ENCODE peak calls at places on chromosomes 12 and 14, in eight cellular contexts. One of them, this sample, is unnamed.

GRCh38 chr12:9751204-9752144 is 9.2 kb downstream of the CD69 start:
- DNase-seq in activated B cell treated with CpG ODN at 0.5 μM for 24 hours: no peak
- DNase-seq in lower leg skin: no peak
- DNase-seq in progenitor cell of endocrine pancreas: no peak
- DNase-seq in body of pancreas: no peak
- DNase-seq in coronary artery: no peak
- DNase-seq in GM06990: no peak
- DNase-seq in sigmoid colon: no peak
- DNase-seq in this sample: no peak

GRCh38 chr12:59934486-59934885 is 338.7 kb downstream of the SLC16A7 start:
- DNase-seq in activated B cell treated with CpG ODN at 0.5 μM for 24 hours: no peak
- DNase-seq in lower leg skin: no peak
- DNase-seq in progenitor cell of endocrine pancreas: no peak
- DNase-seq in body of pancreas: no peak
- DNase-seq in coronary artery: no peak
- DNase-seq in GM06990: no peak
- DNase-seq in sigmoid colon: no peak
- DNase-seq in this sample: no peak

GRCh38 chr12:5965950-5966383 is 20.9 kb upstream of the ANO2 start:
- DNase-seq in activated B cell treated with CpG ODN at 0.5 μM for 24 hours: no peak
- DNase-seq in lower leg skin: no peak
- DNase-seq in progenitor cell of endocrine pancreas: peak
- DNase-seq in body of pancreas: peak
- DNase-seq in coronary artery: no peak
- DNase-seq in GM06990: no peak
- DNase-seq in sigmoid colon: no peak
- DNase-seq in this sample: peak

GRCh38 chr12:116556964-116557706 is 2.0 kb upstream of the MAP1LC3B2 start:
- DNase-seq in activated B cell treated with CpG ODN at 0.5 μM for 24 hours: no peak
- DNase-seq in lower leg skin: no peak
- DNase-seq in progenitor cell of endocrine pancreas: no peak
- DNase-seq in body of pancreas: no peak
- DNase-seq in coronary artery: no peak
- DNase-seq in GM06990: no peak
- DNase-seq in sigmoid colon: no peak
- DNase-seq in this sample: no peak

GRCh38 chr12:127245009-127245408 is 1022.0 kb upstream of the TMEM132C start:
- DNase-seq in activated B cell treated with CpG ODN at 0.5 μM for 24 hours: no peak
- DNase-seq in lower leg skin: no peak
- DNase-seq in progenitor cell of endocrine pancreas: no peak
- DNase-seq in body of pancreas: no peak
- DNase-seq in coronary artery: no peak
- DNase-seq in GM06990: no peak
- DNase-seq in sigmoid colon: no peak
- DNase-seq in this sample: no peak

GRCh38 chr14:37594916-37595808 is at the start of the genes FOXA1 and TTC6:
- DNase-seq in activated B cell treated with CpG ODN at 0.5 μM for 24 hours: no peak
- DNase-seq in lower leg skin: no peak
- DNase-seq in progenitor cell of endocrine pancreas: peak
- DNase-seq in body of pancreas: peak
- DNase-seq in coronary artery: no peak
- DNase-seq in GM06990: no peak
- DNase-seq in sigmoid colon: no peak
- DNase-seq in this sample: no peak

GRCh38 chr12:18250313-18250916 is 10.9 kb upstream of the PIK3C2G start:
- DNase-seq in activated B cell treated with CpG ODN at 0.5 μM for 24 hours: no peak
- DNase-seq in lower leg skin: no peak
- DNase-seq in progenitor cell of endocrine pancreas: no peak
- DNase-seq in body of pancreas: peak
- DNase-seq in coronary artery: no peak
- DNase-seq in GM06990: no peak
- DNase-seq in sigmoid colon: no peak
- DNase-seq in this sample: peak

GRCh38 chr14:33335366-33335765 is 396.7 kb downstream of the NPAS3 start:
- DNase-seq in activated B cell treated with CpG ODN at 0.5 μM for 24 hours: no peak
- DNase-seq in lower leg skin: no peak
- DNase-seq in progenitor cell of endocrine pancreas: no peak
- DNase-seq in body of pancreas: no peak
- DNase-seq in coronary artery: no peak
- DNase-seq in GM06990: no peak
- DNase-seq in sigmoid colon: no peak
- DNase-seq in this sample: no peak

GRCh38 chr14:59463773-59464650 is 1.2 kb downstream of the GPR135 start:
- DNase-seq in activated B cell treated with CpG ODN at 0.5 μM for 24 hours: peak
- DNase-seq in lower leg skin: no peak
- DNase-seq in progenitor cell of endocrine pancreas: peak
- DNase-seq in body of pancreas: peak
- DNase-seq in coronary artery: no peak
- DNase-seq in GM06990: peak
- DNase-seq in sigmoid colon: peak
- DNase-seq in this sample: no peak

GRCh38 chr12:125882141-125882540 is 816.9 kb downstream of the AACS start:
- DNase-seq in activated B cell treated with CpG ODN at 0.5 μM for 24 hours: no peak
- DNase-seq in lower leg skin: no peak
- DNase-seq in progenitor cell of endocrine pancreas: no peak
- DNase-seq in body of pancreas: no peak
- DNase-seq in coronary artery: no peak
- DNase-seq in GM06990: no peak
- DNase-seq in sigmoid colon: no peak
- DNase-seq in this sample: no peak

GRCh38 chr14:24436355-24437019 is 6.1 kb downstream of the SDR39U1 start:
- DNase-seq in activated B cell treated with CpG ODN at 0.5 μM for 24 hours: no peak
- DNase-seq in lower leg skin: no peak
- DNase-seq in progenitor cell of endocrine pancreas: no peak
- DNase-seq in body of pancreas: peak
- DNase-seq in coronary artery: no peak
- DNase-seq in GM06990: no peak
- DNase-seq in sigmoid colon: peak
- DNase-seq in this sample: peak

GRCh38 chr12:123250471-123251383 is 17.5 kb downstream of the MTRFR start:
- DNase-seq in activated B cell treated with CpG ODN at 0.5 μM for 24 hours: no peak
- DNase-seq in lower leg skin: peak
- DNase-seq in progenitor cell of endocrine pancreas: no peak
- DNase-seq in body of pancreas: peak
- DNase-seq in coronary artery: no peak
- DNase-seq in GM06990: no peak
- DNase-seq in sigmoid colon: no peak
- DNase-seq in this sample: no peak

GRCh38 chr12:108597559-108598471 is at the start of gene TMEM119:
- DNase-seq in activated B cell treated with CpG ODN at 0.5 μM for 24 hours: no peak
- DNase-seq in lower leg skin: no peak
- DNase-seq in progenitor cell of endocrine pancreas: no peak
- DNase-seq in body of pancreas: peak
- DNase-seq in coronary artery: no peak
- DNase-seq in GM06990: no peak
- DNase-seq in sigmoid colon: peak
- DNase-seq in this sample: no peak

GRCh38 chr14:36967892-36968555 is 204.4 kb downstream of the SLC25A21 start:
- DNase-seq in activated B cell treated with CpG ODN at 0.5 μM for 24 hours: no peak
- DNase-seq in lower leg skin: no peak
- DNase-seq in progenitor cell of endocrine pancreas: no peak
- DNase-seq in body of pancreas: no peak
- DNase-seq in coronary artery: no peak
- DNase-seq in GM06990: no peak
- DNase-seq in sigmoid colon: no peak
- DNase-seq in this sample: no peak

GRCh38 chr12:121803861-121804416 is at the start of gene SETD1B:
- DNase-seq in activated B cell treated with CpG ODN at 0.5 μM for 24 hours: peak
- DNase-seq in lower leg skin: no peak
- DNase-seq in progenitor cell of endocrine pancreas: no peak
- DNase-seq in body of pancreas: peak
- DNase-seq in coronary artery: no peak
- DNase-seq in GM06990: peak
- DNase-seq in sigmoid colon: peak
- DNase-seq in this sample: no peak

GRCh38 chr14:104869669-104870367 is 4.8 kb downstream of the CEP170B start:
- DNase-seq in activated B cell treated with CpG ODN at 0.5 μM for 24 hours: no peak
- DNase-seq in lower leg skin: no peak
- DNase-seq in progenitor cell of endocrine pancreas: no peak
- DNase-seq in body of pancreas: no peak
- DNase-seq in coronary artery: no peak
- DNase-seq in GM06990: no peak
- DNase-seq in sigmoid colon: no peak
- DNase-seq in this sample: no peak

GRCh38 chr12:107775093-107775721 is 703 bp downstream of the ASCL4 start:
- DNase-seq in activated B cell treated with CpG ODN at 0.5 μM for 24 hours: no peak
- DNase-seq in lower leg skin: no peak
- DNase-seq in progenitor cell of endocrine pancreas: peak
- DNase-seq in body of pancreas: no peak
- DNase-seq in coronary artery: no peak
- DNase-seq in GM06990: no peak
- DNase-seq in sigmoid colon: no peak
- DNase-seq in this sample: peak

GRCh38 chr14:92759300-92759678 is 10.9 kb upstream of the LGMN start:
- DNase-seq in activated B cell treated with CpG ODN at 0.5 μM for 24 hours: no peak
- DNase-seq in lower leg skin: no peak
- DNase-seq in progenitor cell of endocrine pancreas: no peak
- DNase-seq in body of pancreas: no peak
- DNase-seq in coronary artery: no peak
- DNase-seq in GM06990: no peak
- DNase-seq in sigmoid colon: no peak
- DNase-seq in this sample: no peak

DNA sequence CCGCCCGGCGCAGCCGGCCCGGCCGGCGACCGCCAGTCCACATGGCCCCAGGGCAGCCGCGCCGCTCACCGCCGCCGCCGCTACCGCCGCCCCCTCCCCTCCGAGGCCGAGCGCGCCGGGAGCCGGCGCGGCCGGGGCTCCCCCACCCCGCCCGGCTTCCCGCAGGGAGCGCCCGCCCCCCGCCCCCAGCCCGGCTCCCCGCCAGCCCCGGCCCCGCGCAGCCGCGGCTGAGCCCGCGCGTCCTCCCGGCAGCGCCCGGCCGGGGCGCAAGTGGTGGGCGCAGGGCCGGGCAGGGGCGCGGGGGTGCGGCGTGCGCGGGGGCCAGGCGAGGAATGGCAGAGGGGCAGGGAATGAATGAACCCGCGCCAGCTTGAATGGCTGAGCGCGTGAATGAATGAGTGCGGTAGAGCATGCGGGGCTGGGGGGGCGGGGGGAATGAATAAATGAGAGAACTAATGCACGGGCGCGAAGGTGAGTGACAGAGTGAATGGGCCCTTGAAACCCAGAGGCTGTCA is at the start of gene BEGAIN:
- DNase-seq in activated B cell treated with CpG ODN at 0.5 μM for 24 hours: no peak
- DNase-seq in lower leg skin: no peak
- DNase-seq in progenitor cell of endocrine pancreas: no peak
- DNase-seq in body of pancreas: no peak
- DNase-seq in coronary artery: no peak
- DNase-seq in GM06990: no peak
- DNase-seq in sigmoid colon: no peak
- DNase-seq in this sample: no peak
- TF ChIP-seq CTCF in activated B cell treated with CpG ODN at 0.5 μM for 24 hours: no peak
- TF ChIP-seq CTCF in lower leg skin: no peak
- TF ChIP-seq CTCF in progenitor cell of endocrine pancreas: no peak
- TF ChIP-seq CTCF in body of pancreas: no peak
- TF ChIP-seq CTCF in coronary artery: no peak
- TF ChIP-seq CTCF in GM06990: no peak
- TF ChIP-seq CTCF in sigmoid colon: no peak
- TF ChIP-seq CTCF in this sample: no peak

GRCh38 chr12:3881208-3881980 is 8.2 kb upstream of the PARP11 start:
- DNase-seq in activated B cell treated with CpG ODN at 0.5 μM for 24 hours: no peak
- DNase-seq in lower leg skin: no peak
- DNase-seq in progenitor cell of endocrine pancreas: no peak
- DNase-seq in body of pancreas: no peak
- DNase-seq in coronary artery: no peak
- DNase-seq in GM06990: no peak
- DNase-seq in sigmoid colon: no peak
- DNase-seq in this sample: no peak
- TF ChIP-seq CTCF in activated B cell treated with CpG ODN at 0.5 μM for 24 hours: no peak
- TF ChIP-seq CTCF in lower leg skin: no peak
- TF ChIP-seq CTCF in progenitor cell of endocrine pancreas: no peak
- TF ChIP-seq CTCF in body of pancreas: no peak
- TF ChIP-seq CTCF in coronary artery: no peak
- TF ChIP-seq CTCF in GM06990: no peak
- TF ChIP-seq CTCF in sigmoid colon: no peak
- TF ChIP-seq CTCF in this sample: no peak

DNA sequence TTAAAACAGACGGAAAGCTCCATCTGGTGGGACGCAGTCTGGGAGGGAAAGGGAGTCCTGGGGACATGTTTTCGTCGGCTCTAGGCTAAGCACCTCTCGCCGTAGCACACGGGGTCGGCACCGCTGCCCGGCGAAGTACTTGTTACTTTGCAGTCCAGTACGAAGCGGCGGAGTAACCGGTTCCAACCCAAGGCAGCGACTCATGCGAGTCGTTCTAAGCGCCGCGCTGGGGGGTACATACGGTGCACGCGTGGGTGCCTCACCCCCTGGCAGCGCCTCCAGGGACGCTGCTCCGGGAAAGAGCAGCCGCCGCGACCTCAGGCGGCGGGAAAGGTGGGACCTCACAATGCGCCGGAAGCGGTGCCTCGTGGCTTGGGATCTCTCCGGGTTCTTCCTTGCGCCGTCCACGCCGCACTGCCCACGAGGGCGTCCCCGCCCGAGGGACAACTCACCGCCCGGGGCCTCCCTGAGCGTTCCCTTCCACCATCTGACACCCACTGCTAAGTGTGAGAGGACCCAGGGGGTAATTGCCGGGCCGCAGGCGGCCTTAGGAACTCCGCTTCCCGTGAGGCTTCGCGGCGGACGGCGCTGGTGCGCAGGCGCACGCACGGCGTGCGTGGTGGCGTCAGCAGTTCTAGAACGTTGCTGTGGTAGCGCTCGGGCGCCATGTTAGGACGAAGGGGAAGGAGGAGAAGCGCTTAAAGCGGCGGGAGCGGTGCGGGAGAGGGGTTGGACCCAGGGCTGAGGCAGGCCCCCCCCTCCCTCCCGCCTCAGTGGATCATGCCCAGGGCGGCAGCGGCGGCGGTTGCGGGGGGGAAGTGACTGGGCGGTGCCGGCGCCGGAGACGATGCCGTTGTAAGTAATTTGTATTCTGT is at the start of gene PAPOLA:
- DNase-seq in activated B cell treated with CpG ODN at 0.5 μM for 24 hours: peak
- DNase-seq in lower leg skin: peak
- DNase-seq in progenitor cell of endocrine pancreas: peak
- DNase-seq in body of pancreas: peak
- DNase-seq in coronary artery: peak
- DNase-seq in GM06990: peak
- DNase-seq in sigmoid colon: peak
- DNase-seq in this sample: peak
- TF ChIP-seq CTCF in activated B cell treated with CpG ODN at 0.5 μM for 24 hours: no peak
- TF ChIP-seq CTCF in lower leg skin: no peak
- TF ChIP-seq CTCF in progenitor cell of endocrine pancreas: peak
- TF ChIP-seq CTCF in body of pancreas: peak
- TF ChIP-seq CTCF in coronary artery: no peak
- TF ChIP-seq CTCF in GM06990: peak
- TF ChIP-seq CTCF in sigmoid colon: no peak
- TF ChIP-seq CTCF in this sample: peak

DNA sequence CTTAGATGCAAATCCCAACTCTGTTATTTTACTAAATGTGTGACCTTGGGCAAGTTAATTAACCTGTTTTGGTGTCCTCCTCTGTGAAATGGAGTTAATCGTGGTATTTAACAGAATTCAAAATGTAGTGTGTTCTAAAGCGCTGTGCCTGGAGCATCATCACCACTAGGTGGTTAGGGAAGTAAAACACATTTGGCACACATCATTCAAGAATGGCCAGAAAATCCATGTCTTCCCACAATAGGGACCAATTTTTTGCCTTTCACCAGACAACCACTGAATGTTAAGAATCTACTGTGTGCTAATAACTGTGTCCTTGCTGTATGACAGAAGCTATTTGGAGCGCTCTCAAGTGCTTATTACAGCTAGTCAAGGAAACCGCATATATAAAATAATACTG is 133.4 kb downstream of the MON2 start:
- DNase-seq in activated B cell treated with CpG ODN at 0.5 μM for 24 hours: no peak
- DNase-seq in lower leg skin: no peak
- DNase-seq in progenitor cell of endocrine pancreas: no peak
- DNase-seq in body of pancreas: no peak
- DNase-seq in coronary artery: no peak
- DNase-seq in GM06990: no peak
- DNase-seq in sigmoid colon: no peak
- DNase-seq in this sample: no peak
- TF ChIP-seq CTCF in activated B cell treated with CpG ODN at 0.5 μM for 24 hours: no peak
- TF ChIP-seq CTCF in lower leg skin: no peak
- TF ChIP-seq CTCF in progenitor cell of endocrine pancreas: peak
- TF ChIP-seq CTCF in body of pancreas: no peak
- TF ChIP-seq CTCF in coronary artery: no peak
- TF ChIP-seq CTCF in GM06990: peak
- TF ChIP-seq CTCF in sigmoid colon: no peak
- TF ChIP-seq CTCF in this sample: peak